ENCODE peak calls at places on chromosomes 4 and X, in four cellular contexts. Y is LoVo; E is stimulated activated CD8-positive, alpha-beta memory T cell treated with anti-CD3 and anti-CD28 coated beads, Interleukin-7, amount 100 ng/mL, for 1 hour; X is HS-5. F is an unnamed sample.

GRCh38 chrX:38018734-38019410 is 12.5 kb downstream of the SYTL5 start:
- DNase-seq in Y (no peak), E (no peak), X (no peak), F (no peak)

GRCh38 chr4:86720508-86721068 is 126.5 kb downstream of the PTPN13 start:
- DNase-seq in Y (no peak), E (no peak), X (no peak), F (peak)

GRCh38 chrX:154002215-154002719 is 17.4 kb downstream of the IRAK1 start:
- DNase-seq in Y (no peak), E (no peak), X (no peak), F (no peak)

GRCh38 chr4:152352645-152353116 is 183.2 kb downstream of the FBXW7 start:
- DNase-seq in Y (peak), E (no peak), X (peak), F (peak)

GRCh38 chrX:30735839-30736238 is 82.6 kb downstream of the GK start:
- DNase-seq in Y (peak), E (peak), X (peak), F (peak)

GRCh38 chr4:98546910-98547544 is 111.4 kb downstream of the TSPAN5 start:
- DNase-seq in Y (no peak), E (no peak), X (no peak), F (peak)

GRCh38 chr4:142095886-142096605 is 459.7 kb downstream of the IL15 start:
- DNase-seq in Y (peak), E (no peak), X (peak), F (peak)

GRCh38 chr4:47640911-47641310 is 155.8 kb downstream of the ATP10D start:
- DNase-seq in Y (no peak), E (no peak), X (no peak), F (no peak)

GRCh38 chr4:4248885-4249203 is 821 bp upstream of the TMEM128 start:
- DNase-seq in Y (no peak), E (no peak), X (no peak), F (no peak)

GRCh38 chrX:16876696-16877095 is 6.5 kb upstream of the RBBP7 start:
- DNase-seq in Y (no peak), E (no peak), X (no peak), F (no peak)

GRCh38 chr4:11805837-11806236 is 377.1 kb upstream of the HS3ST1 start:
- DNase-seq in Y (peak), E (no peak), X (no peak), F (peak)

GRCh38 chr4:100738388-100739165 is 220.8 kb upstream of the EMCN start:
- DNase-seq in Y (peak), E (no peak), X (peak), F (peak)

GRCh38 chr4:25104561-25104960 is 55.7 kb downstream of the SEPSECS start:
- DNase-seq in Y (no peak), E (no peak), X (no peak), F (no peak)

GRCh38 chr4:13171292-13172057 is 312.7 kb downstream of the RAB28 start:
- DNase-seq in Y (no peak), E (no peak), X (no peak), F (no peak)

GRCh38 chr4:6916587-6917444 is 7.2 kb downstream of the TBC1D14 start:
- DNase-seq in Y (peak), E (peak), X (no peak), F (peak)

GRCh38 chr4:165027762-165028402 is 3.9 kb upstream of the TRIM60 start:
- DNase-seq in Y (no peak), E (no peak), X (peak), F (no peak)

GRCh38 chrX:47849776-47850175 is 13.1 kb downstream of the ZNF81 start:
- DNase-seq in Y (no peak), E (no peak), X (no peak), F (no peak)

GRCh38 chrX:116749943-116750342 is 287.2 kb upstream of the CT83 start:
- DNase-seq in Y (no peak), E (no peak), X (no peak), F (peak)

GRCh38 chr4:32106767-32107166 is 1386.6 kb downstream of the PCDH7 start:
- DNase-seq in Y (no peak), E (no peak), X (no peak), F (peak)

GRCh38 chr4:153010137-153010536 is 74.0 kb downstream of the FHDC1 start:
- DNase-seq in Y (no peak), E (no peak), X (no peak), F (no peak)

GRCh38 chrX:15750611-15751159 is 12.6 kb downstream of the CA5B start:
- DNase-seq in Y (no peak), E (no peak), X (no peak), F (no peak)

GRCh38 chrX:44914532-44915198 is 41.7 kb downstream of the KDM6A start:
- DNase-seq in Y (no peak), E (no peak), X (no peak), F (no peak)

GRCh38 chr4:82372874-82373815 is 646 bp downstream of the HNRNPD start:
- DNase-seq in Y (peak), E (peak), X (peak), F (peak)

GRCh38 chr4:78846258-78846657 is 70.1 kb downstream of the BMP2K start:
- DNase-seq in Y (no peak), E (no peak), X (no peak), F (no peak)

GRCh38 chr4:118282692-118283091 is 70.1 kb downstream of the PRSS12 start:
- DNase-seq in Y (peak), E (no peak), X (peak), F (peak)

GRCh38 chrX:150258463-150259430 is 104.4 kb upstream of the MAMLD1 start:
- DNase-seq in Y (no peak), E (no peak), X (no peak), F (no peak)

GRCh38 chr4:71130827-71131603 is 137.6 kb downstream of the DCK start:
- DNase-seq in Y (no peak), E (no peak), X (peak), F (no peak)

GRCh38 chr4:94530073-94530472 is 78.3 kb downstream of the PDLIM5 start:
- DNase-seq in Y (no peak), E (no peak), X (no peak), F (no peak)

GRCh38 chrX:107574054-107574683 is 54.1 kb upstream of the PRPS1 start:
- DNase-seq in Y (no peak), E (no peak), X (peak), F (peak)

GRCh38 chrX:46327229-46328081 is 217.8 kb downstream of the ZNF674 start:
- DNase-seq in Y (peak), E (no peak), X (peak), F (peak)